ENCODE peak calls at places on chromosomes 6 and 20, in eight cellular contexts. N, V, E, O, C, Q, R and Z are unnamed samples.
A peak's percentile ranks its signal among the peaks of the same experiment; 100 is the strongest.

GRCh38 chr6:73451166-73452106 is 661 bp downstream of the CGAS start:
- DNase-seq in Q (peak; percentile 61), O (peak; percentile 14), R (peak; percentile 48), V (peak; percentile 21), N (peak; percentile 33), C (peak; percentile 60), E (no peak), Z (peak; percentile 46)

GRCh38 chr20:31861346-31862156 is 8.8 kb downstream of the DUSP15 start:
- DNase-seq in E (peak; percentile 85), Q (peak; percentile 71), V (peak; percentile 42), C (peak; percentile 64), N (peak; percentile 48), O (peak; percentile 85), R (peak; percentile 87), Z (peak; percentile 100)

GRCh38 chr6:64326939-64327338 is 691.3 kb downstream of the PHF3 start:
- DNase-seq in Q (no peak), E (no peak), O (no peak), N (no peak), C (no peak), V (no peak), R (no peak), Z (no peak)

GRCh38 chr20:62918137-62918536 is 8.2 kb downstream of the DIDO1 start:
- DNase-seq in N (no peak), V (no peak), C (peak; percentile 49), E (no peak), Q (peak; percentile 76), R (no peak), O (no peak), Z (no peak)

GRCh38 chr6:42194056-42194455 is 700 bp downstream of the GUCA1B start:
- DNase-seq in C (no peak), Q (no peak), V (no peak), N (no peak), R (no peak), E (no peak), O (no peak), Z (no peak)

GRCh38 chr6:85641916-85642773 is 541 bp downstream of the SYNCRIP start:
- DNase-seq in R (peak; percentile 69), V (peak; percentile 52), O (peak; percentile 39), N (peak; percentile 48), C (peak; percentile 62), E (peak; percentile 39), Q (peak; percentile 71), Z (peak; percentile 58)

GRCh38 chr20:47392721-47393073 is 36.2 kb upstream of the ZMYND8 start:
- DNase-seq in V (no peak), C (no peak), N (no peak), Q (no peak), R (no peak), O (no peak), E (no peak), Z (no peak)

GRCh38 chr20:10982692-10983091 is 308.9 kb upstream of the JAG1 start:
- DNase-seq in E (no peak), N (no peak), V (no peak), Q (no peak), O (no peak), C (no peak), R (peak; percentile 92), Z (no peak)

GRCh38 chr6:169779092-169779815 is 27.8 kb downstream of the ERMARD start:
- DNase-seq in O (no peak), N (no peak), E (no peak), Q (no peak), V (no peak), R (no peak), C (no peak), Z (no peak)

GRCh38 chr6:86474081-86474480 is 463.2 kb upstream of the HTR1E start:
- DNase-seq in Q (no peak), R (no peak), C (no peak), V (no peak), O (no peak), N (no peak), E (no peak), Z (no peak)

GRCh38 chr6:139577124-139577800 is 202.8 kb upstream of the CITED2 start:
- DNase-seq in E (no peak), C (no peak), O (no peak), N (no peak), V (no peak), R (no peak), Q (no peak), Z (no peak)

GRCh38 chr6:3409699-3410384 is 47.0 kb downstream of the SLC22A23 start:
- DNase-seq in Q (no peak), C (no peak), E (no peak), V (no peak), R (peak; percentile 57), O (no peak), N (no peak), Z (no peak)

GRCh38 chr6:28979679-28980078 is 25.4 kb downstream of the ZNF311 start:
- DNase-seq in V (no peak), C (no peak), R (no peak), E (no peak), N (no peak), O (no peak), Q (no peak), Z (no peak)

GRCh38 chr6:16432075-16433032 is 194.0 kb downstream of the GMPR start:
- DNase-seq in R (no peak), O (no peak), E (no peak), V (no peak), Q (peak; percentile 58), N (no peak), C (peak; percentile 33), Z (no peak)

GRCh38 chr6:151107897-151108427 is 131.8 kb upstream of the AKAP12 start:
- DNase-seq in N (no peak), Q (no peak), O (no peak), R (no peak), V (no peak), E (no peak), C (no peak), Z (no peak)

GRCh38 chr6:108686896-108687295 is 126.2 kb downstream of the FOXO3 start:
- DNase-seq in E (no peak), O (no peak), V (no peak), C (no peak), N (no peak), R (no peak), Q (no peak), Z (no peak)

GRCh38 chr20:59460352-59460751 is 144.0 kb upstream of the PHACTR3 start:
- DNase-seq in N (no peak), R (no peak), E (no peak), C (no peak), Q (no peak), V (no peak), O (no peak), Z (no peak)

GRCh38 chr6:109183109-109183508 is 87.8 kb downstream of the CEP57L1 start:
- DNase-seq in C (no peak), R (peak; percentile 76), V (no peak), Q (no peak), E (no peak), O (no peak), N (no peak), Z (peak; percentile 20)

GRCh38 chr6:158153576-158153975 is 14.5 kb downstream of the SERAC1 start:
- DNase-seq in C (no peak), N (no peak), O (no peak), E (no peak), Q (no peak), V (no peak), R (no peak), Z (no peak)

GRCh38 chr6:155544677-155545076 is 89.0 kb upstream of the NOX3 start:
- DNase-seq in N (no peak), C (no peak), E (no peak), V (no peak), R (no peak), O (no peak), Q (no peak), Z (no peak)

GRCh38 chr6:15419493-15419892 is 173.6 kb downstream of the JARID2 start:
- DNase-seq in R (no peak), Q (no peak), N (no peak), O (no peak), E (no peak), C (no peak), V (no peak), Z (no peak)

GRCh38 chr20:63653041-63653973 is at the start of gene STMN3:
- DNase-seq in O (peak; percentile 89), E (peak; percentile 97), V (peak; percentile 70), N (peak; percentile 50), R (peak; percentile 97), C (peak; percentile 82), Q (peak; percentile 87), Z (peak; percentile 95)

GRCh38 chr6:109738200-109738599 is 47.1 kb downstream of the FIG4 start:
- DNase-seq in O (no peak), R (no peak), N (no peak), C (no peak), Q (no peak), V (no peak), E (no peak), Z (no peak)

GRCh38 chr6:15491255-15491985 is 171.4 kb downstream of the DTNBP1 start:
- DNase-seq in N (peak; percentile 61), E (peak; percentile 81), R (peak; percentile 66), O (peak; percentile 31), Q (peak; percentile 84), V (peak; percentile 42), C (peak; percentile 76), Z (peak; percentile 62)

GRCh38 chr6:116206231-116206903 is 47.5 kb downstream of the TSPYL4 start:
- DNase-seq in N (no peak), R (no peak), V (no peak), C (no peak), O (no peak), E (no peak), Q (no peak), Z (no peak)

GRCh38 chr20:35663813-35664543 is 722 bp downstream of the CPNE1 start:
- DNase-seq in O (peak; percentile 10), N (peak; percentile 41), V (peak; percentile 51), R (peak; percentile 89), E (peak; percentile 57), C (peak; percentile 65), Q (peak; percentile 77), Z (peak; percentile 76)

GRCh38 chr6:137811121-137811911 is 55.7 kb upstream of the TNFAIP3 start:
- DNase-seq in R (no peak), E (no peak), Q (peak; percentile 90), N (peak; percentile 64), V (peak; percentile 80), O (no peak), C (peak; percentile 83), Z (no peak)